ENCODE peak calls at places on chromosomes 6 and 20, in ten cellular contexts. M, Y, D, O, J, E, Q, C, T and V are unnamed samples.

GRCh38 chr6:24831771-24832718 is 33.3 kb upstream of the ARMH2 start:
- DNase-seq in M (no peak), Y (no peak), D (no peak), O (no peak), J (no peak), E (no peak), Q (no peak), C (no peak), T (no peak), V (no peak)

GRCh38 chr20:52945862-52946522 is 26.2 kb upstream of the TSHZ2 start:
- DNase-seq in M (no peak), Y (no peak), D (no peak), O (no peak), J (no peak), E (no peak), Q (no peak), C (no peak), T (no peak), V (no peak)

GRCh38 chr20:10427060-10427692 is 6.8 kb downstream of the MKKS start:
- DNase-seq in M (peak), Y (peak), D (peak), O (peak), J (no peak), E (peak), Q (peak), C (peak), T (no peak), V (peak)

GRCh38 chr6:111210074-111210729 is 122.9 kb downstream of the SLC16A10 start:
- DNase-seq in M (peak), Y (peak), D (no peak), O (peak), J (no peak), E (no peak), Q (no peak), C (no peak), T (peak), V (peak)

GRCh38 chr6:116557863-116558262 is 4.3 kb downstream of the CALHM4 start:
- DNase-seq in M (no peak), Y (peak), D (no peak), O (peak), J (no peak), E (no peak), Q (no peak), C (no peak), T (peak), V (peak)

GRCh38 chr6:138891255-138891986 is 95.5 kb downstream of the ECT2L start:
- DNase-seq in M (no peak), Y (no peak), D (no peak), O (no peak), J (no peak), E (no peak), Q (no peak), C (no peak), T (no peak), V (no peak)

GRCh38 chr6:154882107-154882506 is 113.0 kb upstream of the TIAM2 start:
- DNase-seq in M (no peak), Y (no peak), D (no peak), O (no peak), J (no peak), E (no peak), Q (no peak), C (no peak), T (no peak), V (no peak)

GRCh38 chr20:46715292-46715756 is 5.9 kb downstream of the SLC2A10 start:
- DNase-seq in M (no peak), Y (peak), D (peak), O (peak), J (no peak), E (no peak), Q (no peak), C (no peak), T (no peak), V (no peak)

GRCh38 chr6:27091661-27092315 is 155.7 kb upstream of the PRSS16 start:
- DNase-seq in M (peak), Y (peak), D (no peak), O (no peak), J (no peak), E (peak), Q (no peak), C (no peak), T (peak), V (peak)

GRCh38 chr6:170131351-170131750 is 159.5 kb downstream of the DLL1 start:
- DNase-seq in M (no peak), Y (no peak), D (peak), O (no peak), J (peak), E (no peak), Q (no peak), C (no peak), T (no peak), V (no peak)

GRCh38 chr20:11716239-11716944 is 201.3 kb upstream of the BTBD3 start:
- DNase-seq in M (no peak), Y (peak), D (no peak), O (peak), J (no peak), E (no peak), Q (no peak), C (no peak), T (peak), V (peak)

GRCh38 chr6:96520039-96520850 is 1.4 kb upstream of the UFL1 start:
- DNase-seq in M (no peak), Y (no peak), D (peak), O (peak), J (no peak), E (no peak), Q (no peak), C (no peak), T (peak), V (no peak)

GRCh38 chr6:12896208-12896733 is 179.7 kb downstream of the PHACTR1 start:
- DNase-seq in M (no peak), Y (no peak), D (no peak), O (no peak), J (no peak), E (no peak), Q (no peak), C (no peak), T (no peak), V (no peak)

GRCh38 chr6:112701201-112701600 is 354.1 kb downstream of the RFPL4B start:
- DNase-seq in M (no peak), Y (no peak), D (no peak), O (no peak), J (no peak), E (no peak), Q (no peak), C (no peak), T (no peak), V (no peak)